ENCODE peak calls at places on chromosomes 2 and 18, in four cellular contexts. U is stromal cell of bone marrow, V is T-helper 9 cell, S is renal cortical epithelial cell. P is an unnamed sample.

GRCh38 chr18:57741273-57741672 is 61.8 kb downstream of the ATP8B1 start:
- DNase-seq in U (no peak), V (no peak), S (no peak), P (no peak)

GRCh38 chr18:77495982-77496690 is 246.5 kb downstream of the GALR1 start:
- DNase-seq in U (no peak), V (no peak), S (no peak), P (no peak)

GRCh38 chr2:42928692-42929576 is 136.6 kb upstream of the HAAO start:
- DNase-seq in U (no peak), V (no peak), S (no peak), P (peak)

GRCh38 chr2:37582911-37583310 is 88.5 kb downstream of the CDC42EP3 start:
- DNase-seq in U (no peak), V (no peak), S (no peak), P (no peak)

GRCh38 chr2:18167871-18168270 is 289.4 kb downstream of the KCNS3 start:
- DNase-seq in U (no peak), V (no peak), S (no peak), P (no peak)

GRCh38 chr18:42069036-42069435 is 114.0 kb downstream of the PIK3C3 start:
- DNase-seq in U (no peak), V (no peak), S (peak), P (no peak)

GRCh38 chr2:62801110-62801509 is 95.6 kb downstream of the EHBP1 start:
- DNase-seq in U (no peak), V (no peak), S (no peak), P (no peak)

GRCh38 chr2:6580982-6581381 is 284.7 kb downstream of the CMPK2 start:
- DNase-seq in U (peak), V (no peak), S (peak), P (no peak)

GRCh38 chr2:40364143-40364903 is 87.6 kb downstream of the SLC8A1 start:
- DNase-seq in U (no peak), V (no peak), S (peak), P (no peak)

GRCh38 chr2:121128741-121129659 is 156.0 kb downstream of the TFCP2L1 start:
- DNase-seq in U (no peak), V (no peak), S (peak), P (no peak)

GRCh38 chr2:74760875-74761630 is 72.9 kb upstream of the HK2 start:
- DNase-seq in U (no peak), V (no peak), S (peak), P (no peak)

GRCh38 chr2:240893363-240893828 is 2.6 kb downstream of the MAB21L4 start:
- DNase-seq in U (no peak), V (no peak), S (peak), P (no peak)

GRCh38 chr2:230903251-230904150 is 21.5 kb downstream of the GPR55 start:
- DNase-seq in U (no peak), V (no peak), S (no peak), P (no peak)

GRCh38 chr2:225275443-225275842 is 124.1 kb upstream of the NYAP2 start:
- DNase-seq in U (no peak), V (no peak), S (no peak), P (no peak)

GRCh38 chr2:207135340-207135739 is 30.4 kb downstream of the KLF7 start:
- DNase-seq in U (no peak), V (no peak), S (peak), P (no peak)

GRCh38 chr2:206396216-206396615 is 47.1 kb upstream of the ADAM23 start:
- DNase-seq in U (no peak), V (no peak), S (no peak), P (no peak)

GRCh38 chr2:38190542-38191218 is 114.7 kb upstream of the CYP1B1 start:
- DNase-seq in U (peak), V (no peak), S (peak), P (no peak)

GRCh38 chr2:18966131-18966530 is 376.8 kb upstream of the NT5C1B start:
- DNase-seq in U (no peak), V (no peak), S (no peak), P (no peak)

GRCh38 chr2:191728710-191729597 is 51.0 kb downstream of the NABP1 start:
- DNase-seq in U (no peak), V (no peak), S (peak), P (no peak)

GRCh38 chr18:33817096-33817495 is 239.1 kb downstream of the ASXL3 start:
- DNase-seq in U (peak), V (no peak), S (peak), P (no peak)

GRCh38 chr2:31674446-31674845 is 93.7 kb upstream of the SRD5A2 start:
- DNase-seq in U (no peak), V (no peak), S (no peak), P (peak)